ENCODE peak calls at places on chromosomes 7 and 10, in five cellular contexts. S is fibroblast of lung, E is endothelial cell of umbilical vein, J is tibial artery, R is A549. Y is an unnamed sample.

GRCh38 chr7:1607686-1608085 is 37.9 kb upstream of the PSMG3 start:
- DNase-seq in S (no peak), E (no peak), J (no peak), R (no peak), Y (no peak)

GRCh38 chr10:3749011-3749410 is 36.0 kb downstream of the KLF6 start:
- DNase-seq in S (no peak), E (no peak), J (no peak), R (no peak), Y (no peak)

GRCh38 chr7:64626557-64626956 is 39.4 kb upstream of the ZNF107 start:
- DNase-seq in S (no peak), E (no peak), J (no peak), R (no peak), Y (no peak)

GRCh38 chr7:140200102-140200989 is 23.6 kb upstream of the KDM7A start:
- DNase-seq in S (peak), E (peak), J (peak), R (peak), Y (peak)

GRCh38 chr7:27237735-27238334 is 4.8 kb upstream of the EVX1 start:
- DNase-seq in S (no peak), E (no peak), J (peak), R (no peak), Y (peak)

GRCh38 chr10:4851846-4852245 is 25.8 kb downstream of the AKR1E2 start:
- DNase-seq in S (no peak), E (no peak), J (no peak), R (no peak), Y (no peak)

GRCh38 chr10:79244068-79244442 is 103.2 kb upstream of the PPIF start:
- DNase-seq in S (no peak), E (peak), J (no peak), R (no peak), Y (no peak)

GRCh38 chr10:90912854-90913479 is 7.9 kb downstream of the ANKRD1 start:
- DNase-seq in S (no peak), E (peak), J (no peak), R (no peak), Y (no peak)

GRCh38 chr7:106339513-106340246 is 54.9 kb upstream of the NAMPT start:
- DNase-seq in S (no peak), E (no peak), J (no peak), R (no peak), Y (no peak)

DNA sequence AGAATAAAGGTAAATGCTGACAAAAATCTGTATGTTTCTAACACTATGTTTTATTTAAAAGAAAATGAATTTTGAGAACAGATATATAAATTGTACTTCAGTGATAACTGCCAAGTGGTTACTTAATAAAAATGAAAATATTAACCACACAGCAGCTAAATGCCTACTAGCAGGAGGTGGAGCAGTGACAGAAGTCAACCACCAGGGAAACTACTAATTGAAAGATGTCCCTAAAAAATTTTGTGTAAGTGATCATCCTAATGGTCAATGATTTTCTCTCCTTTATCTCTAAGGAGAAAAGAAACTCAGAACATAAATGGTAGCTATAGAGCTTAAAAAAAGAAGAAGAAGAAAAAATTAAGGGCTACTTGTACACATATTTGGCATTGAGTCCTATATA is 22.9 kb downstream of the WNT16 start:
- DNase-seq in S (no peak), E (no peak), J (no peak), R (no peak), Y (no peak)
- TF ChIP-seq CTCF in S (peak), E (no peak), J (no peak), R (no peak), Y (peak)

DNA sequence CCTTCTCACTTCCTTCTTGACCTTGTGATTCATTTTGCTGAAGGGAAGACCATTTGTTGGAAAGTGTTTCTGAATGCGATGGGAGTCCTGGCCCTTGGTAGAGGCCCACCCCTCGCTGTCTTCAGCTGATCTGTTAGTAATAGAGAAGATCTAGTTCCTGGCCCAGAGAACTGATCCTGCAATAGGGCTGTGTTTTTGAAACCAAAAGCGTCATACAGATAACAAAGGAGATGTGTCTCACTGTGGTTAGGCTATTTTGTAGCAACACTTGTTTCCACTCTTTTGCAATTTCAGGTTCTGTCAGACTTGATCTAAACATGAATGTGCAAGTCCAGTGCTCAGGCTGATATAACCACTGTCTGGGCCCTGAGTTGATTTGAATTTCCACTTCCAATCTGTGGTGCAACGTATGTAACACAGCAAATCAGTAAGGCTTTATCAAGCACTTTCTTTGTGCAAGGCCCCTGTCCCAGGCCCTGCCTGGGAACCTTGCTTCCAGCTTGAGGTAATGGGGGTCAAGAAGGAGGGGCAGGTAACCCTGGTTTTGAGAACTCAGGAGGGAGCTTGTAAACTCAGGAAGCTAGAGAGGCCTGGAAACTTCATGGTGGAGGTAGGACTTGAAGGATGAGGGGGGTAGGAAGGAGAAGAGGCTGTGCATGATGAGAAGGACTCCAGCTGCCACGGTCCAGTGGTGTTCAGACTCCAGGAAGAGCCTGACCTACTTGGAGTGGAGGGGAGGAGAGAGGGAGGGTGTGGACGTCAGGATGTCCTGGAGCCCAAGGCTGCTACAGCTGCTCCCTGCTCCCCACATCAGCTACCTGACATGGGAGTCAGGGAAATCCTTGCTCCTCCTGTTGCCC is 42.2 kb upstream of the SRGN start:
- DNase-seq in S (peak), E (no peak), J (no peak), R (no peak), Y (peak)
- H3K4me3 ChIP-seq in S (no peak), E (no peak), J (no peak), R (no peak), Y (no peak)

GRCh38 chr7:37251222-37251621 is 197.4 kb downstream of the ELMO1 start:
- DNase-seq in S (no peak), E (no peak), J (no peak), R (no peak), Y (no peak)
- H3K27ac ChIP-seq in S (no peak), E (no peak), J (no peak), R (no peak), Y (no peak)

GRCh38 chr10:43317422-43317821 is 50.6 kb upstream of the RASGEF1A start:
- DNase-seq in S (no peak), E (no peak), J (no peak), R (no peak), Y (no peak)

GRCh38 chr10:43318456-43318855 is 51.6 kb upstream of the RASGEF1A start:
- DNase-seq in S (no peak), E (no peak), J (no peak), R (no peak), Y (no peak)

GRCh38 chr10:43316988-43317387 is 50.1 kb upstream of the RASGEF1A start:
- DNase-seq in S (no peak), E (no peak), J (no peak), R (no peak), Y (no peak)

GRCh38 chr10:43320226-43320625 is 51.2 kb upstream of the FXYD4 start:
- DNase-seq in S (no peak), E (no peak), J (no peak), R (no peak), Y (no peak)

GRCh38 chr10:43318978-43319965 is 52.2 kb upstream of the FXYD4 start:
- DNase-seq in S (no peak), E (no peak), J (no peak), R (no peak), Y (no peak)
- TF ChIP-seq CTCF in S (no peak), E (no peak), J (no peak), R (no peak), Y (no peak)

GRCh38 chr10:124509836-124510535 is 48.4 kb downstream of the LHPP start:
- DNase-seq in S (no peak), E (no peak), J (no peak), R (no peak), Y (no peak)

GRCh38 chr10:124511205-124512039 is 49.8 kb downstream of the LHPP start:
- DNase-seq in S (no peak), E (no peak), J (no peak), R (no peak), Y (no peak)

GRCh38 chr10:124510536-124511158 is 49.0 kb downstream of the LHPP start:
- DNase-seq in S (no peak), E (no peak), J (no peak), R (no peak), Y (no peak)

GRCh38 chr10:124508907-124509454 is 47.4 kb downstream of the LHPP start:
- DNase-seq in S (no peak), E (no peak), J (no peak), R (no peak), Y (no peak)

GRCh38 chr10:124508070-124508667 is 46.5 kb downstream of the LHPP start:
- DNase-seq in S (no peak), E (no peak), J (no peak), R (no peak), Y (no peak)
- H3K4me3 ChIP-seq in S (no peak), E (no peak), J (no peak), R (no peak), Y (no peak)

DNA sequence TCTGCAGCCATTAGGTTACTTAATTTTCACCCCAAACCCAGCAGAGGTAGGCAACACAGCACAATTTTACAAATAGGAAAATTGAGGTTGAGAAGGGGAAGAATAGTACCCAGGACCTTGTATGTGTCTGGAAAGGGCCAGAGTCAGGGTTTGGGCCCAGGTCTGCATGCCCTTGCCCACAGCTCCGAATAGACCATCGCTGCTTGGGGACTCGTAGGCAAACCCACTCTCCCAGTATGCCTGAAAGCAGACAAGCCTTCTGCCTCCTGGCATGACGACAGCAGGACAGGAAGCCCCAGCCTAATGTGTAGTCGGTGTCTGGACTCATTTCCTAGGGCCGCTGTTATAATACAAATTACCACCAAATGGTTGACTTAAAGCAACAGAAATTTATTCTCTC is 91.7 kb downstream of the GPR26 start:
- DNase-seq in S (no peak), E (no peak), J (no peak), R (no peak), Y (no peak)
- H3K27ac ChIP-seq in S (no peak), E (no peak), J (no peak), R (no peak), Y (no peak)

GRCh38 chr10:58894929-58895328 is 281.5 kb upstream of the PHYHIPL start:
- DNase-seq in S (no peak), E (no peak), J (no peak), R (no peak), Y (peak)
- TF ChIP-seq CTCF in S (no peak), E (no peak), J (no peak), R (peak), Y (no peak)

DNA sequence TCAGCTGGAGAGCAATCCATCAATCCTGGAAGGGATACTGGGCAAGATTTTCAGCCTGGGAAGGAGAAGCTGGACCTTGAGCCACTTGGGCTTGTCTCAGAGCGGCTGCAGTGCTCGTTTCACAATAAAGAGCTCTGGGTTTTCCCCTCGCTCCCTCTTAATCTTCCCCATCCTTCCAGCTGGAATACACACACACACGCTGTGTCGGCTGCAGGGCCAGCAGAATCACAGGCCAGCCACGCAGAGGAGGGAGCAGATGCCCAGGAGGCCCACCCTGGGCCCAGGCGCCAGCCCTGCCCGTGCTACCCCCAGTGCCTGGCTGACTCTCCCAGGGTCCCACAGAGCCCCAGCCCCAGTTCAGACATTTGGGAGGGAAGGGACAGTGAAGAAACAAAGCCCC is 255.1 kb downstream of the TNS3 start:
- DNase-seq in S (peak), E (no peak), J (no peak), R (no peak), Y (peak)
- H3K4me3 ChIP-seq in S (peak), E (no peak), J (no peak), R (no peak), Y (peak)